ENCODE peak calls at places on chromosomes 11 and 22, in ten cellular contexts. Z, M, R, S, N, H, A, Y, F and C are unnamed samples.

GRCh38 chr11:92504534-92504933 is 279.9 kb downstream of the FAT3 start:
- DNase-seq in Z (no peak), M (no peak), R (no peak), S (no peak), N (no peak), H (peak), A (no peak), Y (no peak), F (no peak), C (no peak)

GRCh38 chr11:44695169-44695833 is 31.5 kb upstream of the TSPAN18 start:
- DNase-seq in Z (no peak), M (no peak), R (no peak), S (no peak), N (no peak), H (no peak), A (no peak), Y (no peak), F (no peak), C (no peak)

GRCh38 chr11:130219148-130219547 is 59.6 kb downstream of the ST14 start:
- DNase-seq in Z (no peak), M (no peak), R (no peak), S (no peak), N (no peak), H (no peak), A (no peak), Y (no peak), F (no peak), C (no peak)

GRCh38 chr22:36467946-36468345 is 13.5 kb downstream of the TXN2 start:
- DNase-seq in Z (no peak), M (no peak), R (no peak), S (no peak), N (peak), H (no peak), A (no peak), Y (no peak), F (peak), C (no peak)

GRCh38 chr11:113690619-113691569 is 15.2 kb downstream of the TMPRSS5 start:
- DNase-seq in Z (peak), M (no peak), R (peak), S (peak), N (peak), H (peak), A (peak), Y (no peak), F (no peak), C (peak)

GRCh38 chr11:17412488-17413180 is 24.2 kb upstream of the KCNJ11 start:
- DNase-seq in Z (no peak), M (no peak), R (no peak), S (peak), N (peak), H (no peak), A (no peak), Y (no peak), F (no peak), C (no peak)

GRCh38 chr22:23504522-23504921 is 75.6 kb downstream of the IGLL1 start:
- DNase-seq in Z (peak), M (no peak), R (no peak), S (no peak), N (no peak), H (no peak), A (no peak), Y (no peak), F (no peak), C (no peak)

GRCh38 chr11:23539556-23539955 is 679.3 kb upstream of the CCDC179 start:
- DNase-seq in Z (no peak), M (no peak), R (no peak), S (no peak), N (no peak), H (no peak), A (no peak), Y (no peak), F (no peak), C (no peak)

GRCh38 chr11:10640308-10640707 is 53.2 kb downstream of the IRAG1 start:
- DNase-seq in Z (no peak), M (no peak), R (no peak), S (no peak), N (no peak), H (no peak), A (no peak), Y (no peak), F (no peak), C (no peak)

GRCh38 chr11:1656061-1656441 is 26.5 kb downstream of the KRTAP5-5 start:
- DNase-seq in Z (no peak), M (no peak), R (no peak), S (peak), N (no peak), H (peak), A (peak), Y (no peak), F (no peak), C (no peak)

GRCh38 chr11:102800774-102801173 is 2.8 kb upstream of the MMP1 start:
- DNase-seq in Z (no peak), M (no peak), R (no peak), S (no peak), N (no peak), H (no peak), A (no peak), Y (no peak), F (no peak), C (no peak)

GRCh38 chr11:119218141-119218878 is 12.2 kb downstream of the CBL start:
- DNase-seq in Z (no peak), M (no peak), R (no peak), S (no peak), N (peak), H (no peak), A (no peak), Y (no peak), F (no peak), C (peak)

GRCh38 chr11:57649826-57650738 is at the start of gene YPEL4:
- DNase-seq in Z (no peak), M (no peak), R (peak), S (no peak), N (peak), H (no peak), A (peak), Y (peak), F (peak), C (no peak)

GRCh38 chr22:43273902-43274484 is 69.2 kb downstream of the SCUBE1 start:
- DNase-seq in Z (peak), M (no peak), R (peak), S (no peak), N (peak), H (peak), A (no peak), Y (no peak), F (peak), C (peak)

GRCh38 chr22:37197451-37198289 is 9.6 kb upstream of the C1QTNF6 start:
- DNase-seq in Z (no peak), M (no peak), R (no peak), S (peak), N (peak), H (peak), A (peak), Y (no peak), F (no peak), C (peak)

GRCh38 chr11:12163181-12163841 is 52.9 kb downstream of the MICAL2 start:
- DNase-seq in Z (no peak), M (no peak), R (no peak), S (no peak), N (peak), H (no peak), A (no peak), Y (no peak), F (peak), C (no peak)

GRCh38 chr11:96393753-96394348 is 4.0 kb downstream of the JRKL start:
- DNase-seq in Z (peak), M (no peak), R (no peak), S (no peak), N (peak), H (no peak), A (no peak), Y (no peak), F (no peak), C (peak)

GRCh38 chr11:88414981-88415391 is 77.5 kb upstream of the CTSC start:
- DNase-seq in Z (no peak), M (no peak), R (no peak), S (no peak), N (no peak), H (no peak), A (no peak), Y (no peak), F (no peak), C (no peak)